ENCODE peak calls at places on chromosomes 12 and 14, in eight cellular contexts. One of them, this sample, is unnamed.

GRCh38 chr12:27545666-27546065 is 21.7 kb downstream of the PPFIBP1 start:
- DNase-seq in PC-3: no peak
- DNase-seq in GM23248: no peak
- DNase-seq in neural progenitor cell: no peak
- DNase-seq in mammary epithelial cell: no peak
- DNase-seq in fibroblast of lung: peak
- DNase-seq in GM23338: no peak
- DNase-seq in DND-41: no peak
- DNase-seq in this sample: peak

GRCh38 chr12:113416091-113416754 is 6.0 kb upstream of the SDSL start:
- DNase-seq in mammary epithelial cell: no peak
- DNase-seq in GM23248: peak
- DNase-seq in PC-3: peak
- DNase-seq in GM23338: no peak
- DNase-seq in fibroblast of lung: no peak
- DNase-seq in DND-41: no peak
- DNase-seq in neural progenitor cell: no peak
- DNase-seq in this sample: no peak

GRCh38 chr14:73269729-73270651 is 32.7 kb downstream of the PAPLN start:
- DNase-seq in neural progenitor cell: peak
- DNase-seq in fibroblast of lung: peak
- DNase-seq in GM23338: peak
- DNase-seq in GM23248: no peak
- DNase-seq in PC-3: no peak
- DNase-seq in mammary epithelial cell: no peak
- DNase-seq in DND-41: no peak
- DNase-seq in this sample: peak

GRCh38 chr14:89015016-89015415 is 190.6 kb downstream of the TTC8 start:
- DNase-seq in GM23248: peak
- DNase-seq in fibroblast of lung: no peak
- DNase-seq in PC-3: peak
- DNase-seq in GM23338: peak
- DNase-seq in neural progenitor cell: no peak
- DNase-seq in mammary epithelial cell: no peak
- DNase-seq in DND-41: no peak
- DNase-seq in this sample: no peak

GRCh38 chr14:70924521-70924920 is 17.3 kb downstream of the PCNX1 start:
- DNase-seq in neural progenitor cell: no peak
- DNase-seq in fibroblast of lung: no peak
- DNase-seq in mammary epithelial cell: no peak
- DNase-seq in DND-41: no peak
- DNase-seq in GM23338: no peak
- DNase-seq in GM23248: no peak
- DNase-seq in PC-3: no peak
- DNase-seq in this sample: no peak

GRCh38 chr12:1273051-1273450 is 282.0 kb downstream of the ERC1 start:
- DNase-seq in GM23338: no peak
- DNase-seq in neural progenitor cell: no peak
- DNase-seq in PC-3: no peak
- DNase-seq in DND-41: no peak
- DNase-seq in fibroblast of lung: no peak
- DNase-seq in mammary epithelial cell: no peak
- DNase-seq in GM23248: peak
- DNase-seq in this sample: no peak

GRCh38 chr12:565589-566105 is 97.6 kb downstream of the NINJ2 start:
- DNase-seq in neural progenitor cell: no peak
- DNase-seq in GM23248: no peak
- DNase-seq in DND-41: no peak
- DNase-seq in GM23338: no peak
- DNase-seq in mammary epithelial cell: no peak
- DNase-seq in fibroblast of lung: no peak
- DNase-seq in PC-3: no peak
- DNase-seq in this sample: no peak

GRCh38 chr12:129312048-129312447 is 458.8 kb downstream of the GLT1D1 start:
- DNase-seq in GM23248: no peak
- DNase-seq in fibroblast of lung: peak
- DNase-seq in GM23338: peak
- DNase-seq in PC-3: no peak
- DNase-seq in neural progenitor cell: peak
- DNase-seq in mammary epithelial cell: no peak
- DNase-seq in DND-41: peak
- DNase-seq in this sample: no peak

GRCh38 chr14:93923586-93923985 is 3.6 kb upstream of the FAM181A start:
- DNase-seq in GM23338: no peak
- DNase-seq in GM23248: no peak
- DNase-seq in DND-41: no peak
- DNase-seq in neural progenitor cell: no peak
- DNase-seq in fibroblast of lung: no peak
- DNase-seq in PC-3: no peak
- DNase-seq in mammary epithelial cell: no peak
- DNase-seq in this sample: no peak

GRCh38 chr14:75363570-75364227 is 64.1 kb upstream of the JDP2 start:
- DNase-seq in DND-41: no peak
- DNase-seq in GM23248: peak
- DNase-seq in GM23338: no peak
- DNase-seq in mammary epithelial cell: no peak
- DNase-seq in fibroblast of lung: no peak
- DNase-seq in PC-3: no peak
- DNase-seq in neural progenitor cell: no peak
- DNase-seq in this sample: no peak

GRCh38 chr12:3725267-3726115 is 27.4 kb downstream of the CRACR2A start:
- DNase-seq in neural progenitor cell: no peak
- DNase-seq in GM23248: peak
- DNase-seq in fibroblast of lung: no peak
- DNase-seq in PC-3: no peak
- DNase-seq in mammary epithelial cell: no peak
- DNase-seq in GM23338: peak
- DNase-seq in DND-41: no peak
- DNase-seq in this sample: no peak

DNA sequence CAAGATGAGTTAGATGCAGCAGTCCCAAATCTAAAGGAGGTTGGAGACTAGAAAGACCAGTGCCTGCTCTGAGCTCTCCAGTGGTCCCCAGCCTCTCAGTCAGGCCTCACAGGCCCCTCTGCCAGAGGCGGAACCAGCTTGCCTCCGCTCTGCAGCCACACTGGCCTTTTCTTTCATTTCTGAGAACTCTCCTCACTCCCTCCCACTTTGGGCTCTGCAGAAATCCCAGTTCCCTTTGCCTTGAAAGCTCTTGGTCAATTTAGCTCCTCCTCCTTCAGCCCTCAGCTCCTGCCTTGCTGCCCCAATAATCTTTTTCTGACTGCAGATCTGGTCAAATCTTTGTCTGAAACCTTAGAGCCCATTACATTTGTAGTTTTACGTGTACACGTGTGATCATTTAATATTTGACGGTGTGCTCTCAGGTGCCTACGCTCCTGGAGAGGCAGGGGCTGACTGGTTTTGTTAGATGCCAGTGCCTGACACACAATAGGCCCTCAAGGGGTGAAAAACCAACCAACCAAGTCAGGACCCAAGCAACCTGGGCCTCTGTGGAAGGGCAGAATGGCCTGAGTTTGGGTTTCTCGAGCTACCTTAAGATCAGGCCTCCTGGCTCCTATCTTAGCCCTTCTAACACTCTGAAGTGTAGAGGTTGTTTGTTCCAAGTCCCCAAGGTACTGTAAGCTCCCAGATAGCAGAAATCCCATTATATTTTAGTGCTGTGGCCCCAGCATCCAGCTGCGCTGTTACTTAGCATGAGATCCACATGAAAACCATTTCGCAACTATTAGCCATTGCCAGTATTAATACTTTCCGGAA is 1.1 kb upstream of the NUDT4 start:
- DNase-seq in GM23338: peak
- DNase-seq in neural progenitor cell: peak
- DNase-seq in mammary epithelial cell: peak
- DNase-seq in fibroblast of lung: peak
- DNase-seq in GM23248: peak
- DNase-seq in PC-3: peak
- DNase-seq in DND-41: no peak
- DNase-seq in this sample: no peak
- H2AFZ ChIP-seq in GM23338: peak
- H2AFZ ChIP-seq in neural progenitor cell: peak
- H2AFZ ChIP-seq in mammary epithelial cell: peak
- H2AFZ ChIP-seq in fibroblast of lung: peak
- H2AFZ ChIP-seq in GM23248: peak
- H2AFZ ChIP-seq in PC-3: peak
- H2AFZ ChIP-seq in DND-41: peak
- H2AFZ ChIP-seq in this sample: peak

DNA sequence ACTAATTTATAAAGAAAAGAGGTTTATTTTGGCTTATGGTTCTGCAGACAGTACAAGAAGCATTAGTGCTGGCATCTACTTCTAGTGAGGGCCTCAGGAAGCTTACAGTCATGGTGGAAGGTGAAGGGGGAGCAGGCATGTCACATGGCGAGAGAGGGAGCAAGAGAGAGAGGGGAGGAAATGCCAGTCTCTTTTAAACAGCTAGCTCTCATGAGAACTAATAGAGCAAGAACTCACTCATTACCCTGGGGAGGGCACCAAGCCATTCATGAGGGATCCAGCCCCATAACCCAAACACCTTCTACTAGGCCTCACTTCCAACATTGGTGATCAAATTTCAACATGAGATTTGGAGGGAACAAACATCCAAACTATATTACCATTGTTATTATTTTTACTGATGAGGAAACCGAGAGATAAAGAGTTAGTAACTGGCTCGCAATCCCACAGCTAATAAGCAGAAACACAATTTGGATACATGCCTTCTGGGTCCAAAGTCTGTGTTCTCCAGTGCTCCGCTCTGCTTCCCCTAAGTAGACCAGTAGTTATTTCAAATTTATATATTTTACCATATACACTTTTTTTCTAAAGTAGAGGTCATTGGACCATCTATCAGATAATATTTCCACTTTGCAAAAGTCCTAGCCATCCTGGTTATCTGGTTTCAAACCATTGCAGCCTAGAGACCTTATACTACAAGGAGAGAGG is 9.7 kb downstream of the SLC35E3 start:
- DNase-seq in GM23248: no peak
- DNase-seq in DND-41: no peak
- DNase-seq in GM23338: no peak
- DNase-seq in mammary epithelial cell: no peak
- DNase-seq in neural progenitor cell: no peak
- DNase-seq in PC-3: no peak
- DNase-seq in fibroblast of lung: no peak
- DNase-seq in this sample: no peak
- TF ChIP-seq EZH2 in GM23248: no peak
- TF ChIP-seq EZH2 in DND-41: no peak
- TF ChIP-seq EZH2 in GM23338: no peak
- TF ChIP-seq EZH2 in mammary epithelial cell: no peak
- TF ChIP-seq EZH2 in neural progenitor cell: no peak
- TF ChIP-seq EZH2 in PC-3: no peak
- TF ChIP-seq EZH2 in fibroblast of lung: no peak
- TF ChIP-seq EZH2 in this sample: no peak

GRCh38 chr14:22748691-22749090 is 17.8 kb upstream of the OXA1L start:
- DNase-seq in PC-3: no peak
- DNase-seq in GM23248: no peak
- DNase-seq in mammary epithelial cell: no peak
- DNase-seq in GM23338: no peak
- DNase-seq in DND-41: no peak
- DNase-seq in neural progenitor cell: no peak
- DNase-seq in fibroblast of lung: no peak
- DNase-seq in this sample: no peak

GRCh38 chr14:22747769-22748168 is 18.7 kb upstream of the OXA1L start:
- DNase-seq in mammary epithelial cell: no peak
- DNase-seq in GM23338: no peak
- DNase-seq in GM23248: no peak
- DNase-seq in neural progenitor cell: no peak
- DNase-seq in fibroblast of lung: no peak
- DNase-seq in DND-41: no peak
- DNase-seq in PC-3: no peak
- DNase-seq in this sample: no peak

GRCh38 chr14:22753586-22753985 is 12.9 kb upstream of the OXA1L start:
- DNase-seq in neural progenitor cell: no peak
- DNase-seq in mammary epithelial cell: no peak
- DNase-seq in DND-41: no peak
- DNase-seq in PC-3: no peak
- DNase-seq in GM23248: no peak
- DNase-seq in GM23338: no peak
- DNase-seq in fibroblast of lung: no peak
- DNase-seq in this sample: no peak

GRCh38 chr14:22752422-22752821 is 14.1 kb upstream of the OXA1L start:
- DNase-seq in mammary epithelial cell: peak
- DNase-seq in neural progenitor cell: no peak
- DNase-seq in fibroblast of lung: peak
- DNase-seq in GM23338: no peak
- DNase-seq in GM23248: no peak
- DNase-seq in DND-41: no peak
- DNase-seq in PC-3: no peak
- DNase-seq in this sample: peak

DNA sequence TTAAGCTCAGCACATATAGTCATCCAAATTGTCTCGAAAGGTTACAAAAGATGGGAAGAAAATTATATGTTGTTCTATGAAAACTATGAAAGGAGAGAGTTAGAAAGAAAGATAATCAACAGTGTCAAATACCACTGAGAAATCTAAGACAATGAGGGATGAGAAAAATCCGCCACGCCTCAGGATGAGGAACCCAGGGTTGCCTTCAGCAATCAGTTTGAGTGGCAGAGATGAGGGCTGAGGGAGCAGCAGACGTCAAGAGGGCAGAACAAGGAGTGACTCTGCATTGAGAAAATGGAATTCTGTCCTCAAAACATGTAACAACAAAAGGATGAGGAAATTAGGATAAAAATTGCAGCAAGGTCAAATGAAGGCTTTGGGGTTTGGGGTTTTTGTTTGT is 18.3 kb upstream of the OXA1L start:
- DNase-seq in PC-3: no peak
- DNase-seq in neural progenitor cell: no peak
- DNase-seq in fibroblast of lung: no peak
- DNase-seq in mammary epithelial cell: no peak
- DNase-seq in DND-41: no peak
- DNase-seq in GM23338: no peak
- DNase-seq in GM23248: no peak
- DNase-seq in this sample: no peak
- H3K4me3 ChIP-seq in PC-3: no peak
- H3K4me3 ChIP-seq in neural progenitor cell: no peak
- H3K4me3 ChIP-seq in fibroblast of lung: no peak
- H3K4me3 ChIP-seq in mammary epithelial cell: no peak
- H3K4me3 ChIP-seq in DND-41: no peak
- H3K4me3 ChIP-seq in GM23338: no peak
- H3K4me3 ChIP-seq in GM23248: no peak
- H3K4me3 ChIP-seq in this sample: no peak

DNA sequence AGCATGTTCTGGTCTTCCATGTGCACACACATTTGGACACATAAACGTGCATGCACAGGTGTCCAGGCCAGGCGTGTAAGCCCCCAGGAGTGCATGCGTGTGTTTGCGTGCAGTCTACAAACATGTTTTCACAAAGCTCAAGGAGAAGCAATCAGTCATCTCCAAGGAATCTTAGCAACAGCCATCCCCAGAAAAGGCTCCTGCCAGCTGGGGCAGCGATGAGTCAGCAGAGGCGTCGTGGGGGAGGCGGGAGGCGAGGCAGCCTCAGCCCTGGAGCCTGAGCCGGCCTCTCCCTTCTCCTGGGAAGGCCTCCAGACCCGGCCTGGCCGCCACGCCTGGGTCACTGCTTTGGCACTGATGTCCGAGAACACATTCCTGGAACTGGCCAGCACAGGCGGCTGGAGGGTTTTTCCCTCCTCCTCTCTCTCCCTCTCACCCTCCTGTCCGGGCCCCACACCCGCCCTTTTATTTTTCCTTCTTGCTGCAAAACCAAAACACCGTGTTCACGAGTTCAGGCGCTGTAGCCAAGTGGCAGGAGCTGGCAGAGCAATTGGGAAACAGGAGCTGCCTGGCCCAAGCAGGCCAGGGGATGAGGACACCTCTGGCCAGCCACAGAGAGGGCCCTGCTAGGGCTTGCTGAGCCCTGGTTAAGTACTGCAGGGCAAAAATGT is 92.7 kb downstream of the LRRC74A start:
- DNase-seq in neural progenitor cell: peak
- DNase-seq in DND-41: peak
- DNase-seq in mammary epithelial cell: peak
- DNase-seq in PC-3: peak
- DNase-seq in GM23248: peak
- DNase-seq in fibroblast of lung: peak
- DNase-seq in GM23338: peak
- DNase-seq in this sample: peak
- H2AFZ ChIP-seq in neural progenitor cell: peak
- H2AFZ ChIP-seq in DND-41: no peak
- H2AFZ ChIP-seq in mammary epithelial cell: peak
- H2AFZ ChIP-seq in PC-3: peak
- H2AFZ ChIP-seq in GM23248: no peak
- H2AFZ ChIP-seq in fibroblast of lung: no peak
- H2AFZ ChIP-seq in GM23338: peak
- H2AFZ ChIP-seq in this sample: peak